ENCODE peak calls at places on chromosomes 5 and 9, in four cellular contexts. U, Z, V and L are unnamed samples.
A peak's percentile ranks its signal among the peaks of the same experiment; 100 is the strongest.

GRCh38 chr5:10863763-10864383 is 102.8 kb upstream of the DAP start:
- DNase-seq in U (peak; percentile 24), Z (peak; percentile 84), V (peak; percentile 48), L (peak; percentile 57)

GRCh38 chr5:160701403-160701802 is 150.6 kb downstream of the ATP10B start:
- DNase-seq in U (no peak), Z (no peak), V (no peak), L (no peak)

GRCh38 chr5:157233515-157233914 is 32.4 kb upstream of the CYFIP2 start:
- DNase-seq in U (no peak), Z (no peak), V (no peak), L (no peak)

GRCh38 chr5:40587284-40587882 is 92.3 kb upstream of the PTGER4 start:
- DNase-seq in U (no peak), Z (no peak), V (no peak), L (no peak)

GRCh38 chr5:36418172-36418979 is 116.7 kb upstream of the RANBP3L start:
- DNase-seq in U (no peak), Z (no peak), V (peak; percentile 49), L (no peak)

GRCh38 chr9:134218230-134218629 is 53.9 kb upstream of the RNU6ATAC start:
- DNase-seq in U (no peak), Z (no peak), V (no peak), L (peak; percentile 26)

GRCh38 chr5:127705120-127705892 is 2.1 kb downstream of the CCDC192 start:
- DNase-seq in U (peak; percentile 94), Z (no peak), V (peak; percentile 54), L (no peak)

GRCh38 chr5:22892441-22892840 is 39.3 kb upstream of the CDH12 start:
- DNase-seq in U (no peak), Z (no peak), V (no peak), L (no peak)

GRCh38 chr9:130962418-130963316 is 23.6 kb upstream of the FIBCD1 start:
- DNase-seq in U (peak; percentile 93), Z (no peak), V (peak; percentile 52), L (no peak)

GRCh38 chr5:153831976-153832375 is 206.7 kb downstream of the FAM114A2 start:
- DNase-seq in U (peak; percentile 26), Z (no peak), V (peak; percentile 56), L (no peak)